ENCODE peak calls at places on chromosomes 2 and 18, in six cellular contexts. S is Right ventricle myocardium superior; U is stimulated activated CD8-positive, alpha-beta memory T cell treated with anti-CD3 and anti-CD28 coated beads, Interleukin-12 subunit alpha, Interleukin-12 subunit beta, amount 100 ng/mL, for 4 hours; N is HCT116; E is mesendoderm; B is GM12865. Y is an unnamed sample.

GRCh38 chr2:127084611-127085031 is 22.3 kb downstream of the BIN1 start:
- DNase-seq in B (no peak), N (no peak), E (no peak), U (peak; percentile 12), S (no peak), Y (no peak)

GRCh38 chr2:32284321-32284720 is 6.6 kb downstream of the YIPF4 start:
- DNase-seq in E (no peak), U (no peak), S (no peak), N (no peak), B (peak; percentile 35), Y (no peak)

GRCh38 chr2:162586311-162586710 is 242.4 kb downstream of the GCA start:
- DNase-seq in U (no peak), B (no peak), E (no peak), S (no peak), N (no peak), Y (no peak)

GRCh38 chr2:67952066-67952465 is 110.7 kb downstream of the C1D start:
- DNase-seq in N (no peak), E (no peak), U (no peak), S (no peak), B (peak; percentile 26), Y (peak; percentile 8)

GRCh38 chr2:118177318-118177717 is 89.0 kb downstream of the INSIG2 start:
- DNase-seq in N (no peak), B (no peak), U (no peak), S (no peak), E (no peak), Y (no peak)

GRCh38 chr2:191691016-191691725 is 13.2 kb downstream of the NABP1 start:
- DNase-seq in B (peak; percentile 86), S (no peak), N (peak; percentile 61), E (peak; percentile 82), U (no peak), Y (peak; percentile 70)

GRCh38 chr2:168237741-168238140 is 9.7 kb downstream of the STK39 start:
- DNase-seq in S (no peak), N (no peak), U (no peak), E (no peak), B (no peak), Y (no peak)

GRCh38 chr2:95354925-95355324 is 47.6 kb upstream of the FAHD2A start:
- DNase-seq in U (no peak), E (no peak), N (no peak), B (no peak), S (no peak), Y (no peak)

GRCh38 chr18:48777737-48778111 is 173.0 kb downstream of the SMAD7 start:
- DNase-seq in B (peak; percentile 68), E (no peak), N (no peak), U (no peak), S (no peak), Y (no peak)

GRCh38 chr18:24024425-24024824 is 9.9 kb downstream of the TTC39C start:
- DNase-seq in N (no peak), U (no peak), B (no peak), E (no peak), S (no peak), Y (no peak)

Y was measured in GM20000.